ENCODE peak calls at places on chromosome 3, in nine cellular contexts. Y, I, E, W, C, K, X, S and B are unnamed samples.

GRCh38 chr3:138935864-138936762 is 10.8 kb downstream of the FOXL2 start:
- DNase-seq in E (peak), S (peak), X (peak), K (peak), C (peak), W (peak), I (peak), Y (peak), B (peak)

GRCh38 chr3:172204716-172205115 is 165.3 kb downstream of the FNDC3B start:
- DNase-seq in K (no peak), W (no peak), C (no peak), Y (no peak), S (no peak), E (no peak), X (no peak), I (no peak), B (no peak)

GRCh38 chr3:186093271-186093900 is 15.5 kb downstream of the ETV5 start:
- DNase-seq in Y (no peak), X (no peak), W (no peak), C (no peak), S (no peak), I (no peak), K (no peak), E (no peak), B (no peak)

GRCh38 chr3:13251166-13251892 is 168.8 kb downstream of the NUP210 start:
- DNase-seq in W (no peak), K (no peak), E (no peak), C (no peak), X (no peak), Y (no peak), I (no peak), S (no peak), B (no peak)

GRCh38 chr3:63051920-63052319 is 176.7 kb upstream of the CADPS start:
- DNase-seq in E (no peak), S (no peak), I (no peak), X (no peak), Y (no peak), K (no peak), C (no peak), W (no peak), B (no peak)

GRCh38 chr3:105835606-105836005 is 33.2 kb downstream of the CBLB start:
- DNase-seq in X (no peak), S (no peak), W (no peak), Y (no peak), E (no peak), I (no peak), K (no peak), C (no peak), B (no peak)

GRCh38 chr3:109278546-109278945 is 37.8 kb downstream of the DPPA2 start:
- DNase-seq in S (no peak), C (peak), K (no peak), E (no peak), I (no peak), Y (no peak), W (no peak), X (no peak), B (no peak)

GRCh38 chr3:24361661-24362060 is 133.0 kb downstream of the THRB start:
- DNase-seq in S (no peak), I (no peak), K (no peak), Y (no peak), E (no peak), C (no peak), W (no peak), X (no peak), B (no peak)

GRCh38 chr3:20064796-20065564 is 24.7 kb downstream of the KAT2B start:
- DNase-seq in I (no peak), X (no peak), C (no peak), Y (no peak), W (no peak), S (no peak), E (no peak), K (peak), B (no peak)

GRCh38 chr3:123373535-123373987 is 75.3 kb downstream of the ADCY5 start:
- DNase-seq in X (no peak), S (no peak), W (no peak), C (no peak), E (no peak), I (no peak), Y (no peak), K (no peak), B (no peak)

GRCh38 chr3:32366638-32367368 is 24.9 kb upstream of the CMTM7 start:
- DNase-seq in Y (peak), K (no peak), X (no peak), C (no peak), I (no peak), E (no peak), W (no peak), S (no peak), B (no peak)

GRCh38 chr3:122533931-122534334 is 19.2 kb upstream of the KPNA1 start:
- DNase-seq in I (no peak), X (no peak), W (peak), E (no peak), K (no peak), Y (peak), C (peak), S (no peak), B (no peak)

GRCh38 chr3:183244219-183244618 is 8.8 kb upstream of the B3GNT5 start:
- DNase-seq in C (peak), Y (no peak), E (no peak), I (no peak), X (no peak), W (no peak), K (no peak), S (no peak), B (no peak)

GRCh38 chr3:47404955-47405790 is 24.4 kb downstream of the PTPN23 start:
- DNase-seq in I (no peak), Y (peak), X (no peak), K (no peak), E (no peak), S (no peak), W (no peak), C (peak), B (no peak)

GRCh38 chr3:16589120-16589519 is 16.1 kb downstream of the DAZL start:
- DNase-seq in K (no peak), W (no peak), C (no peak), E (no peak), Y (no peak), S (no peak), I (no peak), X (no peak), B (no peak)

GRCh38 chr3:123706871-123707270 is 122.0 kb upstream of the HACD2 start:
- DNase-seq in S (no peak), Y (no peak), I (no peak), X (no peak), C (no peak), K (no peak), W (no peak), E (no peak), B (no peak)

GRCh38 chr3:175226444-175226843 is 367.3 kb downstream of the NAALADL2 start:
- DNase-seq in I (no peak), S (no peak), C (no peak), E (no peak), K (no peak), X (no peak), W (no peak), Y (no peak), B (no peak)

GRCh38 chr3:169327969-169328368 is 335.5 kb downstream of the MECOM start:
- DNase-seq in C (no peak), K (no peak), Y (peak), E (no peak), I (no peak), X (no peak), S (no peak), W (no peak), B (no peak)

GRCh38 chr3:12042638-12043037 is 38.5 kb downstream of the SYN2 start:
- DNase-seq in S (no peak), C (no peak), I (no peak), K (no peak), Y (no peak), W (no peak), X (no peak), E (no peak), B (no peak)

GRCh38 chr3:126401611-126402160 is 7.0 kb downstream of the CFAP100 start:
- DNase-seq in I (no peak), X (no peak), K (peak), S (no peak), E (no peak), W (no peak), Y (no peak), C (no peak), B (no peak)

GRCh38 chr3:356947-357346 is 160.4 kb downstream of the CHL1 start:
- DNase-seq in Y (no peak), C (no peak), X (no peak), I (no peak), S (no peak), W (no peak), K (no peak), E (no peak), B (no peak)

GRCh38 chr3:27684302-27684701 is 37.8 kb downstream of the EOMES start:
- DNase-seq in I (no peak), X (no peak), C (no peak), K (no peak), E (no peak), S (no peak), W (no peak), Y (no peak), B (no peak)

GRCh38 chr3:49122886-49123545 is 2.4 kb upstream of the USP19 start:
- DNase-seq in I (no peak), Y (no peak), S (no peak), K (no peak), X (no peak), W (no peak), C (no peak), E (no peak), B (no peak)

GRCh38 chr3:16122155-16122554 is 52.3 kb upstream of the GALNT15 start:
- DNase-seq in S (no peak), E (no peak), C (no peak), Y (no peak), X (no peak), K (no peak), W (no peak), I (no peak), B (no peak)

GRCh38 chr3:4720316-4721075 is 227.3 kb downstream of the ITPR1 start:
- DNase-seq in C (peak), X (peak), Y (peak), I (no peak), S (peak), W (peak), K (peak), E (no peak), B (no peak)

GRCh38 chr3:145197051-145197562 is 963.9 kb downstream of the PLOD2 start:
- DNase-seq in E (no peak), S (no peak), W (no peak), I (no peak), X (no peak), C (no peak), K (no peak), Y (peak), B (no peak)

GRCh38 chr3:46829699-46830208 is 33.5 kb downstream of the MYL3 start:
- DNase-seq in C (no peak), S (no peak), Y (no peak), X (no peak), E (no peak), K (no peak), I (no peak), W (peak), B (no peak)

GRCh38 chr3:42605550-42606173 is 5.2 kb downstream of the NKTR start:
- DNase-seq in K (no peak), C (no peak), W (no peak), S (no peak), E (no peak), X (no peak), I (no peak), Y (no peak), B (no peak)

GRCh38 chr3:170749765-170750477 is 120.1 kb downstream of the RPL22L1 start:
- DNase-seq in C (no peak), E (no peak), S (no peak), I (no peak), X (no peak), W (no peak), Y (no peak), K (no peak), B (no peak)

GRCh38 chr3:143119974-143120715 is 574 bp downstream of the CHST2 start:
- DNase-seq in X (peak), E (peak), C (peak), K (no peak), S (peak), W (peak), I (no peak), Y (no peak), B (peak)

GRCh38 chr3:147411777-147412176 is 2.6 kb downstream of the ZIC1 start:
- DNase-seq in W (no peak), C (no peak), K (peak), E (no peak), Y (no peak), I (no peak), X (no peak), S (no peak), B (no peak)

GRCh38 chr3:39639344-39640236 is 169.8 kb upstream of the MYRIP start:
- DNase-seq in Y (peak), S (no peak), K (no peak), E (no peak), X (no peak), C (peak), W (no peak), I (no peak), B (no peak)

GRCh38 chr3:141240290-141241247 is 8.9 kb downstream of the PXYLP1 start:
- DNase-seq in S (no peak), C (peak), I (no peak), E (no peak), Y (peak), X (no peak), K (peak), W (no peak), B (no peak)

GRCh38 chr3:152298393-152299242 is 29.9 kb downstream of the MBNL1 start:
- DNase-seq in C (peak), X (peak), Y (peak), E (peak), K (no peak), I (peak), W (peak), S (no peak), B (no peak)

GRCh38 chr3:177136715-177137114 is 60.6 kb downstream of the TBL1XR1 start:
- DNase-seq in S (no peak), Y (no peak), K (no peak), I (no peak), X (no peak), C (no peak), W (no peak), E (no peak), B (no peak)

GRCh38 chr3:161851941-161852566 is 355.4 kb downstream of the OTOL1 start:
- DNase-seq in Y (peak), S (no peak), X (no peak), E (no peak), I (no peak), K (no peak), W (peak), C (peak), B (peak)

GRCh38 chr3:180048108-180048507 is 11.4 kb upstream of the PEX5L start:
- DNase-seq in X (no peak), S (no peak), E (no peak), K (no peak), I (no peak), Y (no peak), C (no peak), W (no peak), B (no peak)

GRCh38 chr3:31227152-31227581 is 305.6 kb upstream of the STT3B start:
- DNase-seq in K (no peak), Y (no peak), C (no peak), W (no peak), I (no peak), E (no peak), S (no peak), X (no peak), B (no peak)

DNA sequence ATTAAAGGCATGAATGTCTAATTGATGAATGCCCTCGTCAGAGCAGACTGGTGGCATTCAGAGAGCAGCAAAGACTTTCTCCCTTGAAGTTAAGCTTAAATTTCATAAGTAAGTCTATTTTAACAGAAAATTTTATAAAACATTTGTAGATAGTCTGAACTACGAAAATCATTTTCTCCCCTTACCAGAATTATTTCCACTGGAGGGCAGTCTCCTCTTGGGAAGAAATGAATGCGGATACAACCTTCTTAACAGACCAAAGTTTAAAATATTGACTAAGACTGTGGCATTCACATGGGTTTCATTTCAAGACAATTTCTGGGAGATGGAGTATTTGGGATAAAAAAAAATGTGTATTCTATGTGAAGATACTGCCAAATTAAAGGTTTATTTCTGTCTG is 669.0 kb downstream of the FHIT start:
- DNase-seq in I (no peak), C (peak), E (no peak), S (no peak), W (no peak), X (no peak), Y (no peak), K (no peak), B (no peak)
- TF ChIP-seq CTCF in I (no peak), C (no peak), E (no peak), S (no peak), W (no peak), X (no peak), Y (no peak), K (no peak), B (peak)

GRCh38 chr3:194928831-194929594 is 243.3 kb downstream of the FAM43A start:
- DNase-seq in X (no peak), K (no peak), Y (no peak), S (no peak), C (no peak), E (peak), W (no peak), I (no peak), B (no peak)
- TF ChIP-seq CTCF in X (no peak), K (no peak), Y (no peak), S (peak), C (peak), E (no peak), W (no peak), I (peak), B (peak)

GRCh38 chr3:197381371-197381770 is 83.0 kb upstream of the DLG1 start:
- DNase-seq in E (no peak), S (no peak), Y (no peak), C (no peak), W (no peak), K (peak), X (no peak), I (no peak), B (no peak)

GRCh38 chr3:197380786-197381185 is 82.4 kb upstream of the DLG1 start:
- DNase-seq in X (no peak), Y (no peak), W (no peak), E (no peak), K (peak), S (no peak), C (no peak), I (no peak), B (no peak)

GRCh38 chr3:197376735-197377555 is 78.5 kb upstream of the DLG1 start:
- DNase-seq in W (no peak), S (no peak), Y (no peak), C (no peak), I (no peak), X (no peak), E (no peak), K (peak), B (no peak)

GRCh38 chr3:197376020-197376419 is 77.6 kb upstream of the DLG1 start:
- DNase-seq in I (no peak), W (no peak), S (no peak), Y (peak), E (no peak), K (no peak), C (no peak), X (no peak), B (no peak)

DNA sequence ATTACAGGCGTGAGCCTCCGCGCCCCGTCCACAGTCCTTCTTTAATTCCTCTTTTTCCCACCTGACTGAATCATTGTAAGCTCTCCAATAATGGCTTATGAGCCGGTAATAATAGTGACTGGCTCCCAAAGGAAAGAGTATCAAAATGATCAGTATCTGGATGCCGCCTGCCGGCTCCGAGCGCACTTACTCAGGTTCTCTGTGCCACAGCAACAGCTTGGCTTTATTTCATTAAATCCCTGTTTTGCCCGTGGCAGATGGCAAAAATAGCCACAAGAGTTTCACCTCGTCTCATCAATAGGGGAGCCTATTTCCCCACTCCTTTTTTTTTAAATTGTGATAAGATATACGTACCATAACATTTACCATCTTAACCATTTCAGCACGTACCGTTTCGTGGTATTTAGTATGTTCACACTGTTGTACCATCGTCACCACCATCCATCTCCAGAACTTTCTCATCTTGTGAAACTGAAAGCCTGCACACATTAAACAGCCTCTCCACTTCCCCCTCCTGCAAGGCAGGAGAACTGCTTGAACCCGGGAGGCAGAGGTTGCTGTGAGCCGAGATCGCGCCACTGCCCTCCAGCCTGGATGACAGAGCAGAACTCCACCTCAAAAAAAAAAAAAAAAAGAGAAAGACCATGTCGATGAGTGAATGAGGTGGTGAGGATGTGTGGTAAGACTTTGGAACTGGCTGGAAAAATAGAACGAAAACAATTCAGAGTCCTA is 80.7 kb upstream of the DLG1 start:
- DNase-seq in Y (no peak), X (no peak), E (no peak), C (no peak), W (no peak), I (no peak), K (peak), S (no peak), B (no peak)
- TF ChIP-seq CTCF in Y (no peak), X (no peak), E (no peak), C (no peak), W (no peak), I (no peak), K (no peak), S (no peak), B (no peak)

GRCh38 chr3:25548836-25549235 is 115.9 kb downstream of the TOP2B start:
- DNase-seq in E (no peak), W (no peak), I (no peak), K (no peak), C (no peak), X (no peak), Y (no peak), S (no peak), B (no peak)
- TF ChIP-seq CTCF in E (no peak), W (no peak), I (peak), K (no peak), C (no peak), X (no peak), Y (no peak), S (no peak), B (no peak)

GRCh38 chr3:129323651-129324294 is 45.1 kb downstream of the HMCES start:
- DNase-seq in I (no peak), E (no peak), X (no peak), S (peak), C (no peak), K (no peak), W (peak), Y (no peak), B (no peak)
- TF ChIP-seq CTCF in I (no peak), E (no peak), X (no peak), S (no peak), C (no peak), K (no peak), W (peak), Y (no peak), B (no peak)

GRCh38 chr3:40803311-40803710 is 278.6 kb downstream of the ZNF621 start:
- DNase-seq in Y (no peak), I (no peak), X (no peak), E (no peak), C (no peak), W (no peak), S (no peak), K (no peak), B (no peak)
- TF ChIP-seq CTCF in Y (no peak), I (no peak), X (no peak), E (no peak), C (no peak), W (no peak), S (no peak), K (no peak), B (no peak)

GRCh38 chr3:167684389-167684993 is 30.7 kb upstream of the WDR49 start:
- DNase-seq in K (no peak), S (peak), W (peak), E (no peak), C (peak), X (peak), Y (peak), I (no peak), B (peak)
- TF ChIP-seq CTCF in K (no peak), S (peak), W (peak), E (peak), C (peak), X (peak), Y (peak), I (peak), B (peak)